ENCODE peak calls at places on chromosomes 4 and X, in four cellular contexts. W is left ventricle myocardium inferior; O is CD4-positive, alpha-beta T cell; X is lower leg skin. A is an unnamed sample.

GRCh38 chr4:119232286-119232685 is 19.8 kb downstream of the USP53 start:
- DNase-seq in W (no peak), O (no peak), X (no peak), A (no peak)

GRCh38 chr4:143084566-143084965 is 100.2 kb upstream of the USP38 start:
- DNase-seq in W (no peak), O (no peak), X (no peak), A (no peak)

GRCh38 chrX:25941087-25941486 is 197.1 kb upstream of the MAGEB18 start:
- DNase-seq in W (no peak), O (no peak), X (no peak), A (no peak)

GRCh38 chr4:110681381-110681780 is 58.5 kb upstream of the PITX2 start:
- DNase-seq in W (no peak), O (no peak), X (no peak), A (no peak)

GRCh38 chrX:65586491-65586890 is 51.9 kb upstream of the LAS1L start:
- DNase-seq in W (no peak), O (no peak), X (no peak), A (no peak)

GRCh38 chr4:169256101-169256612 is 14.6 kb downstream of the SH3RF1 start:
- DNase-seq in W (no peak), O (no peak), X (no peak), A (no peak)

GRCh38 chr4:16868674-16869073 is 29.8 kb downstream of the LDB2 start:
- DNase-seq in W (no peak), O (no peak), X (no peak), A (no peak)

GRCh38 chr4:75662626-75663025 is 10.6 kb downstream of the G3BP2 start:
- DNase-seq in W (no peak), O (no peak), X (no peak), A (no peak)

GRCh38 chr4:6527683-6528595 is 47.0 kb upstream of the MAN2B2 start:
- DNase-seq in W (no peak), O (no peak), X (no peak), A (no peak)

GRCh38 chrX:31929366-31929765 is 857.5 kb upstream of the FTHL17 start:
- DNase-seq in W (no peak), O (no peak), X (no peak), A (no peak)

GRCh38 chr4:28010543-28011235 is 1150.0 kb downstream of the STIM2 start:
- DNase-seq in W (no peak), O (no peak), X (no peak), A (no peak)

GRCh38 chr4:98997176-98997575 is 1.7 kb downstream of the METAP1 start:
- DNase-seq in W (no peak), O (no peak), X (no peak), A (no peak)

GRCh38 chr4:125368684-125369083 is 53.9 kb downstream of the FAT4 start:
- DNase-seq in W (no peak), O (no peak), X (no peak), A (no peak)

GRCh38 chrX:47384502-47384901 is 14.1 kb downstream of the ZNF157 start:
- DNase-seq in W (peak), O (peak), X (peak), A (no peak)

GRCh38 chr4:164373021-164373420 is 380.9 kb upstream of the SMIM31 start:
- DNase-seq in W (no peak), O (no peak), X (no peak), A (no peak)

GRCh38 chr4:101199507-101200285 is 147.6 kb downstream of the PPP3CA start:
- DNase-seq in W (no peak), O (no peak), X (no peak), A (no peak)

GRCh38 chr4:2244947-2245786 is 3.2 kb upstream of the HAUS3 start:
- DNase-seq in W (peak), O (no peak), X (no peak), A (no peak)

GRCh38 chr4:2241003-2241402 is 918 bp downstream of the HAUS3 start:
- DNase-seq in W (no peak), O (no peak), X (no peak), A (no peak)

GRCh38 chr4:2245787-2246275 is 3.9 kb upstream of the HAUS3 start:
- DNase-seq in W (no peak), O (no peak), X (no peak), A (no peak)

GRCh38 chr4:2243682-2244380 is 1.9 kb upstream of the HAUS3 start:
- DNase-seq in W (peak), O (no peak), X (no peak), A (no peak)

GRCh38 chr4:2241410-2242353 is at the start of the genes HAUS3 and POLN:
- DNase-seq in W (peak), O (peak), X (peak), A (peak)
- TF ChIP-seq CTCF in W (no peak), O (no peak), X (no peak), A (no peak)

GRCh38 chr4:35541888-35542213 is 702.5 kb downstream of the ARAP2 start:
- DNase-seq in W (no peak), O (no peak), X (no peak), A (no peak)
- TF ChIP-seq CTCF in W (no peak), O (no peak), X (no peak), A (no peak)

GRCh38 chrX:18351774-18352173 is 2.7 kb downstream of the SCML2 start:
- DNase-seq in W (no peak), O (no peak), X (no peak), A (no peak)

GRCh38 chrX:18353931-18354368 is 538 bp downstream of the SCML2 start:
- DNase-seq in W (no peak), O (no peak), X (no peak), A (no peak)

GRCh38 chrX:18354369-18355329 is at the start of gene SCML2:
- DNase-seq in W (peak), O (no peak), X (no peak), A (peak)
- TF ChIP-seq CTCF in W (no peak), O (no peak), X (no peak), A (no peak)

GRCh38 chrX:19515615-19516105 is 352 bp upstream of the MAP3K15 start:
- DNase-seq in W (no peak), O (no peak), X (no peak), A (no peak)
- TF ChIP-seq CTCF in W (peak), O (peak), X (no peak), A (no peak)

DNA sequence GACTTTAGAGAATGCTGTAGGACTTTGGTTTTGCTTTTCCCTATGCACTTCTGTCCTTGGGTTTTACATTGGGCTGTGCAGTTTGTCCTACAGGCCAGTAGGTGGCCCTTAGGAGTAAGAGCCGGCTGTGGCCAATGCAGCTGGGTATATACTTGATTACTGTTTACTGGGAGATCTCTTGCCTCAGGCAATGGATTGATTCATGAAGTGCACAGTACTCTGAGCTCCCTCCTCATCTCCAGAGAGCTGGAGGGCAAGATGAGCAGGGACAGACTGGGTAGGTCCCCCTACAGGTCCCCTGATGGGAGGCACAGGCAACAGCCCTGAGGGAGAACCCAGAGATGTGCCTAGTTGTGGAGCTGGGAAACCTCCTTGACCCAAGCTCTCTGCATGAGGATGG is 103.8 kb upstream of the QRFPR start:
- DNase-seq in W (no peak), O (no peak), X (no peak), A (no peak)
- TF ChIP-seq CTCF in W (peak), O (no peak), X (no peak), A (peak)

GRCh38 chr4:77174426-77174825 is 17.4 kb downstream of the CCNG2 start:
- DNase-seq in W (no peak), O (no peak), X (no peak), A (no peak)
- TF ChIP-seq CTCF in W (no peak), O (no peak), X (no peak), A (no peak)

GRCh38 chr4:180057198-180057821 is 2185.9 kb upstream of the TENM3 start:
- DNase-seq in W (no peak), O (no peak), X (no peak), A (no peak)

GRCh38 chr4:180058731-180059215 is 2184.4 kb upstream of the TENM3 start:
- DNase-seq in W (no peak), O (no peak), X (no peak), A (peak)

GRCh38 chr4:180059216-180059881 is 2183.9 kb upstream of the TENM3 start:
- DNase-seq in W (no peak), O (no peak), X (no peak), A (no peak)

GRCh38 chr4:180060159-180060889 is 2182.9 kb upstream of the TENM3 start:
- DNase-seq in W (no peak), O (no peak), X (no peak), A (no peak)

GRCh38 chr4:180057891-180058643 is 2185.1 kb upstream of the TENM3 start:
- DNase-seq in W (no peak), O (no peak), X (no peak), A (peak)
- TF ChIP-seq CTCF in W (no peak), O (no peak), X (no peak), A (no peak)

DNA sequence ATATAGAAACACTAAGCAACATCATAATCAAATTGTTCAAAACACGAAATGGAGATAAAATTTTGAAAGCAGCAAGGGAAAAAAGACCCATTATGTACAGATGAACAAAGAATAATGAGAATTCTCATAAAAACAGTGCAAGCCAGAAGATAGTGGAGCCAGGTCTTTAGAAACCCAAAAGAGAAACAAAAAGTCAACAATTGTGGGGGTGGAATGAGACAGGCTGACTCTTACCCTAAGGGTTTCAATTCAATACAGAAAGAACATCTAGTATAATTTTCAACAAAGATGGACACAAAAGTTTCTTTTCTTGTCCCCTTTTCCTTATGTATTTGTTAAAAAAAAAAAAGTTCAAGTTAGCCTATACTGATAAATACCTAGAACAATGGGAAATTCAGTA is 34.0 kb upstream of the MAGEB2 start:
- DNase-seq in W (no peak), O (no peak), X (no peak), A (no peak)
- TF ChIP-seq CTCF in W (no peak), O (no peak), X (no peak), A (no peak)